ENCODE peak calls at places on chromosome 14, in nine cellular contexts. Y is cardiac muscle cell, E is fibroblast of the aortic adventitia, F is dorsolateral prefrontal cortex, A is foreskin fibroblast, W is astrocyte, G is epithelial cell of esophagus, P is fibroblast of lung, C is brain microvascular endothelial cell. J is an unnamed sample.

GRCh38 chr14:83118029-83118428 is 1584.4 kb upstream of the SEL1L start:
- DNase-seq in Y (no peak), E (no peak), F (no peak), A (no peak), W (no peak), G (no peak), P (no peak), C (no peak), J (no peak)

GRCh38 chr14:98896476-98896875 is 375.5 kb downstream of the BCL11B start:
- DNase-seq in Y (no peak), E (no peak), F (no peak), A (no peak), W (no peak), G (no peak), P (no peak), C (no peak), J (no peak)

GRCh38 chr14:69170848-69171247 is 17.9 kb upstream of the DCAF5 start:
- DNase-seq in Y (no peak), E (peak; percentile 11), F (no peak), A (peak; percentile 58), W (no peak), G (peak; percentile 34), P (peak; percentile 33), C (no peak), J (no peak)

GRCh38 chr14:66979083-66979974 is 209.9 kb upstream of the GARIN2 start:
- DNase-seq in Y (no peak), E (peak; percentile 4), F (no peak), A (peak; percentile 18), W (no peak), G (no peak), P (no peak), C (no peak), J (peak; percentile 37)

GRCh38 chr14:104171029-104171697 is 32.8 kb downstream of the KIF26A start:
- DNase-seq in Y (no peak), E (no peak), F (no peak), A (no peak), W (no peak), G (no peak), P (no peak), C (no peak), J (no peak)

GRCh38 chr14:105864116-105864515 is 337.7 kb downstream of the TMEM121 start:
- DNase-seq in Y (no peak), E (no peak), F (no peak), A (no peak), W (no peak), G (no peak), P (no peak), C (no peak), J (no peak)

GRCh38 chr14:69317780-69318179 is 57.8 kb downstream of the GALNT16 start:
- DNase-seq in Y (no peak), E (no peak), F (no peak), A (no peak), W (no peak), G (no peak), P (no peak), C (no peak), J (no peak)

GRCh38 chr14:68733086-68733621 is 59.7 kb downstream of the ZFP36L1 start:
- DNase-seq in Y (peak; percentile 65), E (no peak), F (peak; percentile 29), A (no peak), W (no peak), G (peak; percentile 70), P (no peak), C (no peak), J (peak; percentile 30)

GRCh38 chr14:88044782-88045446 is 40.0 kb downstream of the GPR65 start:
- DNase-seq in Y (peak; percentile 27), E (no peak), F (no peak), A (no peak), W (no peak), G (no peak), P (no peak), C (no peak), J (no peak)

GRCh38 chr14:104333903-104334811 is 195.8 kb downstream of the KIF26A start:
- DNase-seq in Y (no peak), E (no peak), F (no peak), A (no peak), W (no peak), G (no peak), P (no peak), C (no peak), J (no peak)

GRCh38 chr14:91569301-91569700 is 59.2 kb upstream of the PPP4R3A start:
- DNase-seq in Y (no peak), E (no peak), F (no peak), A (no peak), W (no peak), G (no peak), P (no peak), C (no peak), J (no peak)

GRCh38 chr14:91573894-91574837 is 64.1 kb upstream of the PPP4R3A start:
- DNase-seq in Y (peak; percentile 48), E (peak; percentile 53), F (peak; percentile 30), A (peak; percentile 78), W (peak; percentile 30), G (peak; percentile 65), P (peak; percentile 52), C (peak; percentile 31), J (peak; percentile 15)

GRCh38 chr14:91570021-91570420 is 59.9 kb upstream of the PPP4R3A start:
- DNase-seq in Y (no peak), E (no peak), F (no peak), A (no peak), W (no peak), G (no peak), P (no peak), C (no peak), J (no peak)

GRCh38 chr14:91573528-91573893 is 63.4 kb upstream of the PPP4R3A start:
- DNase-seq in Y (no peak), E (no peak), F (no peak), A (no peak), W (no peak), G (no peak), P (no peak), C (no peak), J (no peak)

GRCh38 chr14:91568626-91569025 is 58.5 kb upstream of the PPP4R3A start:
- DNase-seq in Y (no peak), E (no peak), F (no peak), A (no peak), W (no peak), G (no peak), P (no peak), C (no peak), J (no peak)
- TF ChIP-seq CTCF in Y (no peak), E (no peak), F (no peak), A (no peak), W (no peak), G (no peak), P (no peak), C (no peak), J (no peak)

GRCh38 chr14:54902143-54902520 is 494 bp downstream of the GCH1 start:
- DNase-seq in Y (peak; percentile 73), E (peak; percentile 56), F (no peak), A (peak; percentile 68), W (peak; percentile 17), G (peak; percentile 68), P (peak; percentile 43), C (peak; percentile 40), J (peak; percentile 62)
- TF ChIP-seq CTCF in Y (no peak), E (no peak), F (no peak), A (no peak), W (no peak), G (no peak), P (no peak), C (no peak), J (no peak)

GRCh38 chr14:22210906-22211305 is 378.1 kb downstream of the DAD1 start:
- DNase-seq in Y (no peak), E (no peak), F (no peak), A (no peak), W (no peak), G (peak; percentile 75), P (no peak), C (no peak), J (no peak)

GRCh38 chr14:22218729-22219128 is 370.3 kb downstream of the DAD1 start:
- DNase-seq in Y (no peak), E (no peak), F (no peak), A (no peak), W (no peak), G (no peak), P (no peak), C (no peak), J (no peak)

GRCh38 chr14:22213110-22213509 is 375.9 kb downstream of the DAD1 start:
- DNase-seq in Y (peak; percentile 18), E (no peak), F (no peak), A (no peak), W (no peak), G (peak; percentile 96), P (no peak), C (no peak), J (peak; percentile 19)
- TF ChIP-seq CTCF in Y (no peak), E (no peak), F (no peak), A (no peak), W (no peak), G (no peak), P (no peak), C (no peak), J (no peak)

GRCh38 chr14:100902792-100903191 is 730 bp downstream of the RTL1 start:
- DNase-seq in Y (no peak), E (no peak), F (no peak), A (no peak), W (no peak), G (no peak), P (no peak), C (no peak), J (no peak)

GRCh38 chr14:100905166-100905565 is 1.6 kb upstream of the RTL1 start:
- DNase-seq in Y (no peak), E (no peak), F (no peak), A (no peak), W (no peak), G (no peak), P (no peak), C (no peak), J (no peak)

GRCh38 chr14:100906420-100906819 is 2.9 kb upstream of the RTL1 start:
- DNase-seq in Y (no peak), E (no peak), F (no peak), A (no peak), W (no peak), G (no peak), P (no peak), C (no peak), J (no peak)

GRCh38 chr14:100903672-100904185 is at the start of gene RTL1:
- DNase-seq in Y (no peak), E (no peak), F (no peak), A (no peak), W (no peak), G (no peak), P (no peak), C (no peak), J (no peak)

DNA sequence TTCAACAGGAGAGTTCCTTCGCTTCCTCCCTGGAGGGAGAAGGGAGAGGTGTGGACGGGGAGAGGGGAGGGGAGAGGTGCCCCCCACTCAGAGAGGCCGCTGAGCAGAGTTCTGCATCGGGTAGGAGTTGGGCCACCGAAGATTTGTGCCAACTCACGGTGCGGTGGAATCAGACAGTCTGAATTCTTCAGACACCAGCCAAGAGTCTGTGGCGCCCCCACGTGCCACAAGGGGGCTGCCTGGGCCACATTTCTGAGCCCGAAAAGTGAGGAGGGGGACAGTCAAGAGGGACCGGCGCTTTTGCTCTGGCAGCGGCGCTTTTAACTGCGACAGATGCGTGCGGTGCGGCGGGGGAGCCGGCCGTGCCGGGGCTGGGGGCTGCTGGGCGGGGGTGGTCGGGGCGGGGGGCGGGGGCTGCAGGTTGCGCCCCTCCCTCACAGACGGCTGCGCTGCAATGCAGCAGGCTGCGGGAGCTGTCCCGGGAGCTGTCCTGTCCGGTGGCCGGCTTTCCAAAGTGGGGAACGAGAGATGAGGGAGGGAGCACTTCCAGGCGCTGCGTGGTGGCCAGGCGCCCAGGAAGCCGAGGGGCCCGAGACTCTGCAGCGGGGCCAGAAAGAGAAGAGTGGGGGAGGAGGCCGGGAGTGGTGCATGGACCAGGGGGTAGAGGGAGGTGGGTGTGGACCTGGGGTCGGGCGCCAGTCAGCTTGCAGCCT is 941 bp upstream of the RTL1 start:
- DNase-seq in Y (no peak), E (no peak), F (no peak), A (no peak), W (no peak), G (no peak), P (peak; percentile 27), C (no peak), J (no peak)
- TF ChIP-seq CTCF in Y (peak; percentile 37), E (peak; percentile 19), F (no peak), A (peak; percentile 12), W (no peak), G (peak; percentile 16), P (peak; percentile 29), C (peak; percentile 59), J (peak; percentile 25)

J was measured in fibroblast of villous mesenchyme.